ENCODE peak calls at places on chromosomes 12 and 14, in ten cellular contexts. One of them, this sample, is unnamed.

GRCh38 chr14:58789756-58790155 is 152.0 kb downstream of the DACT1 start:
- DNase-seq in T-cell: no peak
- DNase-seq in GM19239: no peak
- DNase-seq in activated CD4-positive, alpha-beta T cell treated with anti-CD3 and anti-CD28 coated beads, Interleukin-2, amount 50 U/mL, for 1 hour: no peak
- DNase-seq in stimulated activated CD8-positive, alpha-beta memory T cell treated with anti-CD3 and anti-CD28 coated beads, Interleukin-12 subunit alpha, Interleukin-12 subunit beta, amount 100 ng/mL, for 4 hours: no peak
- DNase-seq in endothelial cell of umbilical vein: no peak
- DNase-seq in Caki2: no peak
- DNase-seq in choroid plexus epithelial cell: no peak
- DNase-seq in activated CD8-positive, alpha-beta T cell treated with anti-CD3 and anti-CD28 coated beads, Interleukin-2, amount 10 ng/mL, durations not matched to agents 7 days and 5 days: no peak
- DNase-seq in DMS 273 treated with DMSO at 0.1 percent for 48 hours: no peak
- DNase-seq in this sample: no peak

GRCh38 chr14:66015046-66015780 is 471.0 kb upstream of the CCDC196 start:
- DNase-seq in T-cell: no peak
- DNase-seq in activated CD4-positive, alpha-beta T cell treated with anti-CD3 and anti-CD28 coated beads, Interleukin-2, amount 50 U/mL, for 1 hour: no peak
- DNase-seq in endothelial cell of umbilical vein: no peak
- DNase-seq in DMS 273 treated with DMSO at 0.1 percent for 48 hours: peak
- DNase-seq in Caki2: peak
- DNase-seq in activated CD8-positive, alpha-beta T cell treated with anti-CD3 and anti-CD28 coated beads, Interleukin-2, amount 10 ng/mL, durations not matched to agents 7 days and 5 days: no peak
- DNase-seq in GM19239: no peak
- DNase-seq in choroid plexus epithelial cell: no peak
- DNase-seq in stimulated activated CD8-positive, alpha-beta memory T cell treated with anti-CD3 and anti-CD28 coated beads, Interleukin-12 subunit alpha, Interleukin-12 subunit beta, amount 100 ng/mL, for 4 hours: no peak
- DNase-seq in this sample: no peak

GRCh38 chr12:70508178-70508577 is 129.1 kb downstream of the PTPRB start:
- DNase-seq in DMS 273 treated with DMSO at 0.1 percent for 48 hours: no peak
- DNase-seq in activated CD8-positive, alpha-beta T cell treated with anti-CD3 and anti-CD28 coated beads, Interleukin-2, amount 10 ng/mL, durations not matched to agents 7 days and 5 days: no peak
- DNase-seq in GM19239: no peak
- DNase-seq in Caki2: peak
- DNase-seq in T-cell: no peak
- DNase-seq in endothelial cell of umbilical vein: peak
- DNase-seq in stimulated activated CD8-positive, alpha-beta memory T cell treated with anti-CD3 and anti-CD28 coated beads, Interleukin-12 subunit alpha, Interleukin-12 subunit beta, amount 100 ng/mL, for 4 hours: no peak
- DNase-seq in choroid plexus epithelial cell: peak
- DNase-seq in activated CD4-positive, alpha-beta T cell treated with anti-CD3 and anti-CD28 coated beads, Interleukin-2, amount 50 U/mL, for 1 hour: no peak
- DNase-seq in this sample: no peak

GRCh38 chr14:66066991-66067788 is 419.0 kb upstream of the CCDC196 start:
- DNase-seq in activated CD4-positive, alpha-beta T cell treated with anti-CD3 and anti-CD28 coated beads, Interleukin-2, amount 50 U/mL, for 1 hour: no peak
- DNase-seq in stimulated activated CD8-positive, alpha-beta memory T cell treated with anti-CD3 and anti-CD28 coated beads, Interleukin-12 subunit alpha, Interleukin-12 subunit beta, amount 100 ng/mL, for 4 hours: no peak
- DNase-seq in endothelial cell of umbilical vein: no peak
- DNase-seq in GM19239: no peak
- DNase-seq in choroid plexus epithelial cell: no peak
- DNase-seq in activated CD8-positive, alpha-beta T cell treated with anti-CD3 and anti-CD28 coated beads, Interleukin-2, amount 10 ng/mL, durations not matched to agents 7 days and 5 days: no peak
- DNase-seq in DMS 273 treated with DMSO at 0.1 percent for 48 hours: no peak
- DNase-seq in Caki2: no peak
- DNase-seq in T-cell: no peak
- DNase-seq in this sample: peak

GRCh38 chr12:46267618-46268348 is 1.1 kb downstream of the SLC38A1 start:
- DNase-seq in endothelial cell of umbilical vein: peak
- DNase-seq in activated CD8-positive, alpha-beta T cell treated with anti-CD3 and anti-CD28 coated beads, Interleukin-2, amount 10 ng/mL, durations not matched to agents 7 days and 5 days: peak
- DNase-seq in DMS 273 treated with DMSO at 0.1 percent for 48 hours: no peak
- DNase-seq in choroid plexus epithelial cell: peak
- DNase-seq in Caki2: peak
- DNase-seq in T-cell: peak
- DNase-seq in GM19239: no peak
- DNase-seq in stimulated activated CD8-positive, alpha-beta memory T cell treated with anti-CD3 and anti-CD28 coated beads, Interleukin-12 subunit alpha, Interleukin-12 subunit beta, amount 100 ng/mL, for 4 hours: peak
- DNase-seq in activated CD4-positive, alpha-beta T cell treated with anti-CD3 and anti-CD28 coated beads, Interleukin-2, amount 50 U/mL, for 1 hour: peak
- DNase-seq in this sample: peak

GRCh38 chr12:47710283-47710682 is 4.5 kb upstream of the RPAP3 start:
- DNase-seq in Caki2: no peak
- DNase-seq in endothelial cell of umbilical vein: no peak
- DNase-seq in activated CD8-positive, alpha-beta T cell treated with anti-CD3 and anti-CD28 coated beads, Interleukin-2, amount 10 ng/mL, durations not matched to agents 7 days and 5 days: peak
- DNase-seq in choroid plexus epithelial cell: no peak
- DNase-seq in GM19239: no peak
- DNase-seq in T-cell: no peak
- DNase-seq in stimulated activated CD8-positive, alpha-beta memory T cell treated with anti-CD3 and anti-CD28 coated beads, Interleukin-12 subunit alpha, Interleukin-12 subunit beta, amount 100 ng/mL, for 4 hours: no peak
- DNase-seq in DMS 273 treated with DMSO at 0.1 percent for 48 hours: no peak
- DNase-seq in activated CD4-positive, alpha-beta T cell treated with anti-CD3 and anti-CD28 coated beads, Interleukin-2, amount 50 U/mL, for 1 hour: no peak
- DNase-seq in this sample: no peak

GRCh38 chr14:77065851-77066554 is 32.1 kb upstream of the CIPC start:
- DNase-seq in endothelial cell of umbilical vein: no peak
- DNase-seq in T-cell: no peak
- DNase-seq in stimulated activated CD8-positive, alpha-beta memory T cell treated with anti-CD3 and anti-CD28 coated beads, Interleukin-12 subunit alpha, Interleukin-12 subunit beta, amount 100 ng/mL, for 4 hours: no peak
- DNase-seq in DMS 273 treated with DMSO at 0.1 percent for 48 hours: no peak
- DNase-seq in activated CD4-positive, alpha-beta T cell treated with anti-CD3 and anti-CD28 coated beads, Interleukin-2, amount 50 U/mL, for 1 hour: no peak
- DNase-seq in GM19239: no peak
- DNase-seq in choroid plexus epithelial cell: no peak
- DNase-seq in Caki2: no peak
- DNase-seq in activated CD8-positive, alpha-beta T cell treated with anti-CD3 and anti-CD28 coated beads, Interleukin-2, amount 10 ng/mL, durations not matched to agents 7 days and 5 days: no peak
- DNase-seq in this sample: no peak

GRCh38 chr12:88225776-88226175 is 83.7 kb downstream of the TMTC3 start:
- DNase-seq in T-cell: no peak
- DNase-seq in stimulated activated CD8-positive, alpha-beta memory T cell treated with anti-CD3 and anti-CD28 coated beads, Interleukin-12 subunit alpha, Interleukin-12 subunit beta, amount 100 ng/mL, for 4 hours: no peak
- DNase-seq in choroid plexus epithelial cell: no peak
- DNase-seq in activated CD4-positive, alpha-beta T cell treated with anti-CD3 and anti-CD28 coated beads, Interleukin-2, amount 50 U/mL, for 1 hour: no peak
- DNase-seq in activated CD8-positive, alpha-beta T cell treated with anti-CD3 and anti-CD28 coated beads, Interleukin-2, amount 10 ng/mL, durations not matched to agents 7 days and 5 days: no peak
- DNase-seq in endothelial cell of umbilical vein: no peak
- DNase-seq in DMS 273 treated with DMSO at 0.1 percent for 48 hours: no peak
- DNase-seq in GM19239: no peak
- DNase-seq in Caki2: no peak
- DNase-seq in this sample: no peak

GRCh38 chr12:75725505-75726120 is 214.2 kb upstream of the KRR1 start:
- DNase-seq in T-cell: no peak
- DNase-seq in endothelial cell of umbilical vein: peak
- DNase-seq in choroid plexus epithelial cell: peak
- DNase-seq in GM19239: no peak
- DNase-seq in stimulated activated CD8-positive, alpha-beta memory T cell treated with anti-CD3 and anti-CD28 coated beads, Interleukin-12 subunit alpha, Interleukin-12 subunit beta, amount 100 ng/mL, for 4 hours: no peak
- DNase-seq in activated CD8-positive, alpha-beta T cell treated with anti-CD3 and anti-CD28 coated beads, Interleukin-2, amount 10 ng/mL, durations not matched to agents 7 days and 5 days: no peak
- DNase-seq in Caki2: peak
- DNase-seq in DMS 273 treated with DMSO at 0.1 percent for 48 hours: peak
- DNase-seq in activated CD4-positive, alpha-beta T cell treated with anti-CD3 and anti-CD28 coated beads, Interleukin-2, amount 50 U/mL, for 1 hour: no peak
- DNase-seq in this sample: peak

GRCh38 chr12:108980831-108981618 is 39.8 kb downstream of the SVOP start:
- DNase-seq in choroid plexus epithelial cell: peak
- DNase-seq in activated CD4-positive, alpha-beta T cell treated with anti-CD3 and anti-CD28 coated beads, Interleukin-2, amount 50 U/mL, for 1 hour: no peak
- DNase-seq in endothelial cell of umbilical vein: no peak
- DNase-seq in T-cell: no peak
- DNase-seq in DMS 273 treated with DMSO at 0.1 percent for 48 hours: no peak
- DNase-seq in GM19239: no peak
- DNase-seq in stimulated activated CD8-positive, alpha-beta memory T cell treated with anti-CD3 and anti-CD28 coated beads, Interleukin-12 subunit alpha, Interleukin-12 subunit beta, amount 100 ng/mL, for 4 hours: no peak
- DNase-seq in activated CD8-positive, alpha-beta T cell treated with anti-CD3 and anti-CD28 coated beads, Interleukin-2, amount 10 ng/mL, durations not matched to agents 7 days and 5 days: no peak
- DNase-seq in Caki2: no peak
- DNase-seq in this sample: no peak

GRCh38 chr12:82682326-82682725 is 4.4 kb upstream of the TMTC2 start:
- DNase-seq in Caki2: no peak
- DNase-seq in choroid plexus epithelial cell: peak
- DNase-seq in activated CD4-positive, alpha-beta T cell treated with anti-CD3 and anti-CD28 coated beads, Interleukin-2, amount 50 U/mL, for 1 hour: no peak
- DNase-seq in activated CD8-positive, alpha-beta T cell treated with anti-CD3 and anti-CD28 coated beads, Interleukin-2, amount 10 ng/mL, durations not matched to agents 7 days and 5 days: no peak
- DNase-seq in endothelial cell of umbilical vein: no peak
- DNase-seq in DMS 273 treated with DMSO at 0.1 percent for 48 hours: peak
- DNase-seq in T-cell: no peak
- DNase-seq in GM19239: no peak
- DNase-seq in stimulated activated CD8-positive, alpha-beta memory T cell treated with anti-CD3 and anti-CD28 coated beads, Interleukin-12 subunit alpha, Interleukin-12 subunit beta, amount 100 ng/mL, for 4 hours: no peak
- DNase-seq in this sample: peak

GRCh38 chr14:105879867-105880561 is 353.6 kb downstream of the TMEM121 start:
- DNase-seq in T-cell: no peak
- DNase-seq in activated CD4-positive, alpha-beta T cell treated with anti-CD3 and anti-CD28 coated beads, Interleukin-2, amount 50 U/mL, for 1 hour: no peak
- DNase-seq in DMS 273 treated with DMSO at 0.1 percent for 48 hours: no peak
- DNase-seq in endothelial cell of umbilical vein: no peak
- DNase-seq in Caki2: no peak
- DNase-seq in choroid plexus epithelial cell: no peak
- DNase-seq in activated CD8-positive, alpha-beta T cell treated with anti-CD3 and anti-CD28 coated beads, Interleukin-2, amount 10 ng/mL, durations not matched to agents 7 days and 5 days: no peak
- DNase-seq in GM19239: no peak
- DNase-seq in stimulated activated CD8-positive, alpha-beta memory T cell treated with anti-CD3 and anti-CD28 coated beads, Interleukin-12 subunit alpha, Interleukin-12 subunit beta, amount 100 ng/mL, for 4 hours: no peak
- DNase-seq in this sample: no peak

GRCh38 chr12:1619599-1619998 is 9.4 kb upstream of the WNT5B start:
- DNase-seq in endothelial cell of umbilical vein: peak
- DNase-seq in T-cell: no peak
- DNase-seq in choroid plexus epithelial cell: no peak
- DNase-seq in activated CD4-positive, alpha-beta T cell treated with anti-CD3 and anti-CD28 coated beads, Interleukin-2, amount 50 U/mL, for 1 hour: no peak
- DNase-seq in GM19239: no peak
- DNase-seq in stimulated activated CD8-positive, alpha-beta memory T cell treated with anti-CD3 and anti-CD28 coated beads, Interleukin-12 subunit alpha, Interleukin-12 subunit beta, amount 100 ng/mL, for 4 hours: no peak
- DNase-seq in activated CD8-positive, alpha-beta T cell treated with anti-CD3 and anti-CD28 coated beads, Interleukin-2, amount 10 ng/mL, durations not matched to agents 7 days and 5 days: no peak
- DNase-seq in DMS 273 treated with DMSO at 0.1 percent for 48 hours: no peak
- DNase-seq in Caki2: no peak
- DNase-seq in this sample: peak

GRCh38 chr12:54437697-54438096 is 18.6 kb upstream of the ITGA5 start:
- DNase-seq in choroid plexus epithelial cell: no peak
- DNase-seq in DMS 273 treated with DMSO at 0.1 percent for 48 hours: no peak
- DNase-seq in T-cell: no peak
- DNase-seq in activated CD8-positive, alpha-beta T cell treated with anti-CD3 and anti-CD28 coated beads, Interleukin-2, amount 10 ng/mL, durations not matched to agents 7 days and 5 days: no peak
- DNase-seq in stimulated activated CD8-positive, alpha-beta memory T cell treated with anti-CD3 and anti-CD28 coated beads, Interleukin-12 subunit alpha, Interleukin-12 subunit beta, amount 100 ng/mL, for 4 hours: no peak
- DNase-seq in GM19239: no peak
- DNase-seq in Caki2: no peak
- DNase-seq in activated CD4-positive, alpha-beta T cell treated with anti-CD3 and anti-CD28 coated beads, Interleukin-2, amount 50 U/mL, for 1 hour: no peak
- DNase-seq in endothelial cell of umbilical vein: no peak
- DNase-seq in this sample: no peak

GRCh38 chr14:90781344-90781761 is 34.9 kb downstream of the TTC7B start:
- DNase-seq in stimulated activated CD8-positive, alpha-beta memory T cell treated with anti-CD3 and anti-CD28 coated beads, Interleukin-12 subunit alpha, Interleukin-12 subunit beta, amount 100 ng/mL, for 4 hours: no peak
- DNase-seq in endothelial cell of umbilical vein: no peak
- DNase-seq in activated CD4-positive, alpha-beta T cell treated with anti-CD3 and anti-CD28 coated beads, Interleukin-2, amount 50 U/mL, for 1 hour: no peak
- DNase-seq in Caki2: peak
- DNase-seq in T-cell: no peak
- DNase-seq in DMS 273 treated with DMSO at 0.1 percent for 48 hours: no peak
- DNase-seq in choroid plexus epithelial cell: peak
- DNase-seq in activated CD8-positive, alpha-beta T cell treated with anti-CD3 and anti-CD28 coated beads, Interleukin-2, amount 10 ng/mL, durations not matched to agents 7 days and 5 days: no peak
- DNase-seq in GM19239: no peak
- DNase-seq in this sample: no peak

GRCh38 chr12:111993290-111994150 is 19.4 kb downstream of the TMEM116 start:
- DNase-seq in T-cell: peak
- DNase-seq in stimulated activated CD8-positive, alpha-beta memory T cell treated with anti-CD3 and anti-CD28 coated beads, Interleukin-12 subunit alpha, Interleukin-12 subunit beta, amount 100 ng/mL, for 4 hours: no peak
- DNase-seq in endothelial cell of umbilical vein: no peak
- DNase-seq in Caki2: no peak
- DNase-seq in DMS 273 treated with DMSO at 0.1 percent for 48 hours: no peak
- DNase-seq in activated CD8-positive, alpha-beta T cell treated with anti-CD3 and anti-CD28 coated beads, Interleukin-2, amount 10 ng/mL, durations not matched to agents 7 days and 5 days: peak
- DNase-seq in GM19239: no peak
- DNase-seq in activated CD4-positive, alpha-beta T cell treated with anti-CD3 and anti-CD28 coated beads, Interleukin-2, amount 50 U/mL, for 1 hour: no peak
- DNase-seq in choroid plexus epithelial cell: no peak
- DNase-seq in this sample: no peak

GRCh38 chr12:41441180-41441579 is 253.1 kb downstream of the PDZRN4 start:
- DNase-seq in DMS 273 treated with DMSO at 0.1 percent for 48 hours: no peak
- DNase-seq in GM19239: no peak
- DNase-seq in endothelial cell of umbilical vein: no peak
- DNase-seq in stimulated activated CD8-positive, alpha-beta memory T cell treated with anti-CD3 and anti-CD28 coated beads, Interleukin-12 subunit alpha, Interleukin-12 subunit beta, amount 100 ng/mL, for 4 hours: no peak
- DNase-seq in T-cell: no peak
- DNase-seq in choroid plexus epithelial cell: no peak
- DNase-seq in activated CD4-positive, alpha-beta T cell treated with anti-CD3 and anti-CD28 coated beads, Interleukin-2, amount 50 U/mL, for 1 hour: no peak
- DNase-seq in activated CD8-positive, alpha-beta T cell treated with anti-CD3 and anti-CD28 coated beads, Interleukin-2, amount 10 ng/mL, durations not matched to agents 7 days and 5 days: no peak
- DNase-seq in Caki2: no peak
- DNase-seq in this sample: no peak

GRCh38 chr14:89270439-89271227 is 146.4 kb downstream of the FOXN3 start:
- DNase-seq in choroid plexus epithelial cell: no peak
- DNase-seq in Caki2: peak
- DNase-seq in endothelial cell of umbilical vein: no peak
- DNase-seq in stimulated activated CD8-positive, alpha-beta memory T cell treated with anti-CD3 and anti-CD28 coated beads, Interleukin-12 subunit alpha, Interleukin-12 subunit beta, amount 100 ng/mL, for 4 hours: no peak
- DNase-seq in GM19239: peak
- DNase-seq in activated CD4-positive, alpha-beta T cell treated with anti-CD3 and anti-CD28 coated beads, Interleukin-2, amount 50 U/mL, for 1 hour: no peak
- DNase-seq in DMS 273 treated with DMSO at 0.1 percent for 48 hours: no peak
- DNase-seq in T-cell: no peak
- DNase-seq in activated CD8-positive, alpha-beta T cell treated with anti-CD3 and anti-CD28 coated beads, Interleukin-2, amount 10 ng/mL, durations not matched to agents 7 days and 5 days: no peak
- DNase-seq in this sample: no peak

GRCh38 chr12:78120866-78121590 is 290.3 kb downstream of the NAV3 start:
- DNase-seq in activated CD8-positive, alpha-beta T cell treated with anti-CD3 and anti-CD28 coated beads, Interleukin-2, amount 10 ng/mL, durations not matched to agents 7 days and 5 days: no peak
- DNase-seq in T-cell: no peak
- DNase-seq in choroid plexus epithelial cell: peak
- DNase-seq in activated CD4-positive, alpha-beta T cell treated with anti-CD3 and anti-CD28 coated beads, Interleukin-2, amount 50 U/mL, for 1 hour: no peak
- DNase-seq in Caki2: no peak
- DNase-seq in GM19239: no peak
- DNase-seq in endothelial cell of umbilical vein: peak
- DNase-seq in DMS 273 treated with DMSO at 0.1 percent for 48 hours: no peak
- DNase-seq in stimulated activated CD8-positive, alpha-beta memory T cell treated with anti-CD3 and anti-CD28 coated beads, Interleukin-12 subunit alpha, Interleukin-12 subunit beta, amount 100 ng/mL, for 4 hours: no peak
- DNase-seq in this sample: peak

GRCh38 chr14:30312214-30312613 is 246.7 kb upstream of the G2E3 start:
- DNase-seq in GM19239: no peak
- DNase-seq in endothelial cell of umbilical vein: no peak
- DNase-seq in Caki2: no peak
- DNase-seq in activated CD4-positive, alpha-beta T cell treated with anti-CD3 and anti-CD28 coated beads, Interleukin-2, amount 50 U/mL, for 1 hour: no peak
- DNase-seq in DMS 273 treated with DMSO at 0.1 percent for 48 hours: no peak
- DNase-seq in activated CD8-positive, alpha-beta T cell treated with anti-CD3 and anti-CD28 coated beads, Interleukin-2, amount 10 ng/mL, durations not matched to agents 7 days and 5 days: no peak
- DNase-seq in stimulated activated CD8-positive, alpha-beta memory T cell treated with anti-CD3 and anti-CD28 coated beads, Interleukin-12 subunit alpha, Interleukin-12 subunit beta, amount 100 ng/mL, for 4 hours: no peak
- DNase-seq in choroid plexus epithelial cell: no peak
- DNase-seq in T-cell: no peak
- DNase-seq in this sample: no peak

GRCh38 chr12:89756638-89757321 is 48.1 kb upstream of the ATP2B1 start:
- DNase-seq in activated CD4-positive, alpha-beta T cell treated with anti-CD3 and anti-CD28 coated beads, Interleukin-2, amount 50 U/mL, for 1 hour: no peak
- DNase-seq in activated CD8-positive, alpha-beta T cell treated with anti-CD3 and anti-CD28 coated beads, Interleukin-2, amount 10 ng/mL, durations not matched to agents 7 days and 5 days: peak
- DNase-seq in T-cell: no peak
- DNase-seq in stimulated activated CD8-positive, alpha-beta memory T cell treated with anti-CD3 and anti-CD28 coated beads, Interleukin-12 subunit alpha, Interleukin-12 subunit beta, amount 100 ng/mL, for 4 hours: no peak
- DNase-seq in DMS 273 treated with DMSO at 0.1 percent for 48 hours: no peak
- DNase-seq in choroid plexus epithelial cell: peak
- DNase-seq in endothelial cell of umbilical vein: peak
- DNase-seq in GM19239: peak
- DNase-seq in Caki2: peak
- DNase-seq in this sample: peak

GRCh38 chr14:76918751-76919421 is 92.7 kb downstream of the LRRC74A start:
- DNase-seq in T-cell: no peak
- DNase-seq in choroid plexus epithelial cell: peak
- DNase-seq in stimulated activated CD8-positive, alpha-beta memory T cell treated with anti-CD3 and anti-CD28 coated beads, Interleukin-12 subunit alpha, Interleukin-12 subunit beta, amount 100 ng/mL, for 4 hours: no peak
- DNase-seq in activated CD4-positive, alpha-beta T cell treated with anti-CD3 and anti-CD28 coated beads, Interleukin-2, amount 50 U/mL, for 1 hour: no peak
- DNase-seq in Caki2: peak
- DNase-seq in GM19239: no peak
- DNase-seq in endothelial cell of umbilical vein: peak
- DNase-seq in activated CD8-positive, alpha-beta T cell treated with anti-CD3 and anti-CD28 coated beads, Interleukin-2, amount 10 ng/mL, durations not matched to agents 7 days and 5 days: no peak
- DNase-seq in DMS 273 treated with DMSO at 0.1 percent for 48 hours: peak
- DNase-seq in this sample: peak

GRCh38 chr12:89040146-89040964 is 311.9 kb downstream of the DUSP6 start:
- DNase-seq in GM19239: peak
- DNase-seq in activated CD4-positive, alpha-beta T cell treated with anti-CD3 and anti-CD28 coated beads, Interleukin-2, amount 50 U/mL, for 1 hour: peak
- DNase-seq in stimulated activated CD8-positive, alpha-beta memory T cell treated with anti-CD3 and anti-CD28 coated beads, Interleukin-12 subunit alpha, Interleukin-12 subunit beta, amount 100 ng/mL, for 4 hours: peak
- DNase-seq in T-cell: peak
- DNase-seq in choroid plexus epithelial cell: peak
- DNase-seq in endothelial cell of umbilical vein: no peak
- DNase-seq in activated CD8-positive, alpha-beta T cell treated with anti-CD3 and anti-CD28 coated beads, Interleukin-2, amount 10 ng/mL, durations not matched to agents 7 days and 5 days: peak
- DNase-seq in Caki2: no peak
- DNase-seq in DMS 273 treated with DMSO at 0.1 percent for 48 hours: no peak
- DNase-seq in this sample: peak

GRCh38 chr12:2607881-2608607 is 186.7 kb upstream of the FKBP4 start:
- DNase-seq in activated CD8-positive, alpha-beta T cell treated with anti-CD3 and anti-CD28 coated beads, Interleukin-2, amount 10 ng/mL, durations not matched to agents 7 days and 5 days: no peak
- DNase-seq in stimulated activated CD8-positive, alpha-beta memory T cell treated with anti-CD3 and anti-CD28 coated beads, Interleukin-12 subunit alpha, Interleukin-12 subunit beta, amount 100 ng/mL, for 4 hours: no peak
- DNase-seq in activated CD4-positive, alpha-beta T cell treated with anti-CD3 and anti-CD28 coated beads, Interleukin-2, amount 50 U/mL, for 1 hour: no peak
- DNase-seq in GM19239: no peak
- DNase-seq in Caki2: no peak
- DNase-seq in choroid plexus epithelial cell: peak
- DNase-seq in DMS 273 treated with DMSO at 0.1 percent for 48 hours: no peak
- DNase-seq in endothelial cell of umbilical vein: no peak
- DNase-seq in T-cell: no peak
- DNase-seq in this sample: no peak

GRCh38 chr14:85428926-85429325 is 101.0 kb upstream of the FLRT2 start:
- DNase-seq in endothelial cell of umbilical vein: no peak
- DNase-seq in GM19239: no peak
- DNase-seq in T-cell: no peak
- DNase-seq in activated CD4-positive, alpha-beta T cell treated with anti-CD3 and anti-CD28 coated beads, Interleukin-2, amount 50 U/mL, for 1 hour: no peak
- DNase-seq in stimulated activated CD8-positive, alpha-beta memory T cell treated with anti-CD3 and anti-CD28 coated beads, Interleukin-12 subunit alpha, Interleukin-12 subunit beta, amount 100 ng/mL, for 4 hours: no peak
- DNase-seq in DMS 273 treated with DMSO at 0.1 percent for 48 hours: no peak
- DNase-seq in Caki2: no peak
- DNase-seq in activated CD8-positive, alpha-beta T cell treated with anti-CD3 and anti-CD28 coated beads, Interleukin-2, amount 10 ng/mL, durations not matched to agents 7 days and 5 days: no peak
- DNase-seq in choroid plexus epithelial cell: no peak
- DNase-seq in this sample: no peak

GRCh38 chr14:92215579-92215978 is 93.8 kb downstream of the CPSF2 start:
- DNase-seq in activated CD8-positive, alpha-beta T cell treated with anti-CD3 and anti-CD28 coated beads, Interleukin-2, amount 10 ng/mL, durations not matched to agents 7 days and 5 days: no peak
- DNase-seq in stimulated activated CD8-positive, alpha-beta memory T cell treated with anti-CD3 and anti-CD28 coated beads, Interleukin-12 subunit alpha, Interleukin-12 subunit beta, amount 100 ng/mL, for 4 hours: no peak
- DNase-seq in DMS 273 treated with DMSO at 0.1 percent for 48 hours: no peak
- DNase-seq in T-cell: no peak
- DNase-seq in GM19239: no peak
- DNase-seq in endothelial cell of umbilical vein: no peak
- DNase-seq in activated CD4-positive, alpha-beta T cell treated with anti-CD3 and anti-CD28 coated beads, Interleukin-2, amount 50 U/mL, for 1 hour: no peak
- DNase-seq in Caki2: no peak
- DNase-seq in choroid plexus epithelial cell: no peak
- DNase-seq in this sample: no peak

GRCh38 chr14:74941676-74942097 is 13.7 kb downstream of the PGF start:
- DNase-seq in Caki2: no peak
- DNase-seq in DMS 273 treated with DMSO at 0.1 percent for 48 hours: no peak
- DNase-seq in GM19239: peak
- DNase-seq in activated CD8-positive, alpha-beta T cell treated with anti-CD3 and anti-CD28 coated beads, Interleukin-2, amount 10 ng/mL, durations not matched to agents 7 days and 5 days: peak
- DNase-seq in endothelial cell of umbilical vein: peak
- DNase-seq in T-cell: peak
- DNase-seq in choroid plexus epithelial cell: peak
- DNase-seq in stimulated activated CD8-positive, alpha-beta memory T cell treated with anti-CD3 and anti-CD28 coated beads, Interleukin-12 subunit alpha, Interleukin-12 subunit beta, amount 100 ng/mL, for 4 hours: peak
- DNase-seq in activated CD4-positive, alpha-beta T cell treated with anti-CD3 and anti-CD28 coated beads, Interleukin-2, amount 50 U/mL, for 1 hour: peak
- DNase-seq in this sample: peak

GRCh38 chr12:119258149-119258548 is 76.4 kb upstream of the CCDC60 start:
- DNase-seq in activated CD4-positive, alpha-beta T cell treated with anti-CD3 and anti-CD28 coated beads, Interleukin-2, amount 50 U/mL, for 1 hour: no peak
- DNase-seq in Caki2: no peak
- DNase-seq in DMS 273 treated with DMSO at 0.1 percent for 48 hours: no peak
- DNase-seq in stimulated activated CD8-positive, alpha-beta memory T cell treated with anti-CD3 and anti-CD28 coated beads, Interleukin-12 subunit alpha, Interleukin-12 subunit beta, amount 100 ng/mL, for 4 hours: no peak
- DNase-seq in activated CD8-positive, alpha-beta T cell treated with anti-CD3 and anti-CD28 coated beads, Interleukin-2, amount 10 ng/mL, durations not matched to agents 7 days and 5 days: no peak
- DNase-seq in T-cell: no peak
- DNase-seq in GM19239: no peak
- DNase-seq in endothelial cell of umbilical vein: no peak
- DNase-seq in choroid plexus epithelial cell: no peak
- DNase-seq in this sample: no peak